ENCODE peak calls at places on chromosomes 3 and 15, in seven cellular contexts. C, V, A, U, Q, D and X are unnamed samples.

GRCh38 chr15:70770863-70771262 is 7.5 kb upstream of the UACA start:
- DNase-seq in C (no peak), V (no peak), A (no peak), U (no peak), Q (no peak), D (no peak), X (no peak)

GRCh38 chr3:127121850-127122249 is 71.1 kb upstream of the PRR23E start:
- DNase-seq in C (no peak), V (no peak), A (no peak), U (no peak), Q (no peak), D (no peak), X (no peak)

GRCh38 chr15:79184465-79184892 is 93.9 kb upstream of the RASGRF1 start:
- DNase-seq in C (peak), V (peak), A (peak), U (peak), Q (peak), D (peak), X (no peak)

GRCh38 chr3:116614795-116615362 is 94.7 kb upstream of the TUSC7 start:
- DNase-seq in C (no peak), V (peak), A (no peak), U (no peak), Q (no peak), D (no peak), X (no peak)

GRCh38 chr15:28904541-28905303 is 18.9 kb downstream of the APBA2 start:
- DNase-seq in C (no peak), V (no peak), A (no peak), U (no peak), Q (no peak), D (no peak), X (no peak)

GRCh38 chr3:127457746-127458145 is 132.8 kb downstream of the TPRA1 start:
- DNase-seq in C (peak), V (no peak), A (no peak), U (no peak), Q (no peak), D (no peak), X (no peak)

GRCh38 chr3:2923390-2923789 is 186.8 kb downstream of the IL5RA start:
- DNase-seq in C (no peak), V (no peak), A (no peak), U (no peak), Q (no peak), D (no peak), X (peak)

GRCh38 chr3:110734524-110734923 is 337.1 kb upstream of the NECTIN3 start:
- DNase-seq in C (no peak), V (no peak), A (no peak), U (no peak), Q (no peak), D (no peak), X (no peak)

GRCh38 chr3:98371186-98371585 is 17.5 kb downstream of the OR5K4 start:
- DNase-seq in C (no peak), V (no peak), A (no peak), U (no peak), Q (no peak), D (no peak), X (no peak)

GRCh38 chr3:193782280-193782654 is 189.3 kb downstream of the OPA1 start:
- DNase-seq in C (no peak), V (no peak), A (no peak), U (no peak), Q (no peak), D (no peak), X (peak)

GRCh38 chr15:41494190-41494921 is 682 bp downstream of the ITPKA start:
- DNase-seq in C (peak), V (no peak), A (peak), U (no peak), Q (no peak), D (no peak), X (no peak)

GRCh38 chr15:66105286-66105984 is 148.1 kb downstream of the MEGF11 start:
- DNase-seq in C (peak), V (no peak), A (peak), U (no peak), Q (no peak), D (no peak), X (no peak)

GRCh38 chr3:52998781-52999509 is 46.9 kb downstream of the SFMBT1 start:
- DNase-seq in C (no peak), V (no peak), A (no peak), U (no peak), Q (no peak), D (no peak), X (no peak)

GRCh38 chr15:36371509-36371908 is 207.9 kb upstream of the CDIN1 start:
- DNase-seq in C (no peak), V (no peak), A (no peak), U (no peak), Q (no peak), D (no peak), X (no peak)

GRCh38 chr3:179801263-179801662 is 148.4 kb downstream of the USP13 start:
- DNase-seq in C (no peak), V (peak), A (no peak), U (peak), Q (no peak), D (no peak), X (no peak)

GRCh38 chr15:58924326-58924725 is 9.2 kb downstream of the SLTM start:
- DNase-seq in C (no peak), V (peak), A (no peak), U (no peak), Q (no peak), D (no peak), X (no peak)

GRCh38 chr3:179726075-179726742 is 73.4 kb downstream of the USP13 start:
- DNase-seq in C (no peak), V (no peak), A (peak), U (no peak), Q (no peak), D (no peak), X (no peak)

GRCh38 chr15:64599716-64600115 is 139.3 kb downstream of the ZNF609 start:
- DNase-seq in C (no peak), V (peak), A (no peak), U (no peak), Q (no peak), D (no peak), X (no peak)

GRCh38 chr3:116135462-116135861 is 309.8 kb downstream of the LSAMP start:
- DNase-seq in C (no peak), V (peak), A (no peak), U (peak), Q (peak), D (no peak), X (peak)

GRCh38 chr15:91694131-91694828 is 159.2 kb upstream of the SLCO3A1 start:
- DNase-seq in C (no peak), V (peak), A (no peak), U (no peak), Q (peak), D (peak), X (peak)

GRCh38 chr3:114460459-114460858 is 166.6 kb downstream of the TIGIT start:
- DNase-seq in C (no peak), V (no peak), A (no peak), U (no peak), Q (no peak), D (no peak), X (no peak)

GRCh38 chr15:69624816-69625215 is 172.2 kb downstream of the RPLP1 start:
- DNase-seq in C (no peak), V (no peak), A (no peak), U (no peak), Q (no peak), D (no peak), X (no peak)

GRCh38 chr3:196708467-196708866 is 3.6 kb downstream of the CEP19 start:
- DNase-seq in C (no peak), V (no peak), A (no peak), U (no peak), Q (no peak), D (no peak), X (peak)

GRCh38 chr3:3080309-3080708 is 29.9 kb downstream of the IL5RA start:
- DNase-seq in C (no peak), V (no peak), A (no peak), U (no peak), Q (no peak), D (no peak), X (no peak)

GRCh38 chr15:33182278-33182905 is 12.1 kb downstream of the FMN1 start:
- DNase-seq in C (no peak), V (no peak), A (peak), U (no peak), Q (no peak), D (no peak), X (no peak)

GRCh38 chr3:21750291-21750690 is 719 bp downstream of the ZNF385D start:
- DNase-seq in C (no peak), V (no peak), A (no peak), U (peak), Q (no peak), D (no peak), X (no peak)

GRCh38 chr3:188711898-188712256 is 459.9 kb upstream of the TPRG1 start:
- DNase-seq in C (no peak), V (no peak), A (no peak), U (peak), Q (no peak), D (no peak), X (no peak)

GRCh38 chr3:147864754-147865354 is 455.7 kb downstream of the ZIC1 start:
- DNase-seq in C (no peak), V (no peak), A (no peak), U (no peak), Q (no peak), D (no peak), X (no peak)

GRCh38 chr15:90161946-90162345 is 39.2 kb upstream of the SEMA4B start:
- DNase-seq in C (no peak), V (no peak), A (no peak), U (no peak), Q (no peak), D (no peak), X (no peak)

GRCh38 chr15:79349526-79349925 is 38.6 kb downstream of the TMED3 start:
- DNase-seq in C (no peak), V (peak), A (peak), U (no peak), Q (no peak), D (no peak), X (no peak)

GRCh38 chr3:12751548-12751947 is 7.5 kb downstream of the TMEM40 start:
- DNase-seq in C (no peak), V (no peak), A (no peak), U (no peak), Q (no peak), D (no peak), X (no peak)

GRCh38 chr15:63335543-63336240 is 46.0 kb downstream of the CA12 start:
- DNase-seq in C (no peak), V (no peak), A (peak), U (no peak), Q (no peak), D (no peak), X (no peak)

GRCh38 chr15:83928392-83928734 is 274.4 kb downstream of the ADAMTSL3 start:
- DNase-seq in C (no peak), V (no peak), A (no peak), U (no peak), Q (no peak), D (no peak), X (no peak)

GRCh38 chr3:185399629-185400339 is 36.8 kb downstream of the MAP3K13 start:
- DNase-seq in C (no peak), V (no peak), A (no peak), U (no peak), Q (no peak), D (no peak), X (no peak)

GRCh38 chr3:104353951-104354350 is 1012.8 kb upstream of the ALCAM start:
- DNase-seq in C (no peak), V (no peak), A (no peak), U (no peak), Q (no peak), D (no peak), X (no peak)

GRCh38 chr3:135895106-135895733 is 70.3 kb upstream of the PPP2R3A start:
- DNase-seq in C (peak), V (peak), A (peak), U (peak), Q (peak), D (peak), X (no peak)

GRCh38 chr3:155560594-155560993 is 184.3 kb downstream of the PLCH1 start:
- DNase-seq in C (no peak), V (peak), A (no peak), U (no peak), Q (no peak), D (no peak), X (peak)

GRCh38 chr15:26632500-26632899 is 140.4 kb downstream of the GABRB3 start:
- DNase-seq in C (no peak), V (no peak), A (no peak), U (no peak), Q (no peak), D (no peak), X (no peak)

GRCh38 chr3:48345946-48346572 is 12.6 kb upstream of the SPINK8 start:
- DNase-seq in C (no peak), V (no peak), A (no peak), U (no peak), Q (no peak), D (no peak), X (no peak)

GRCh38 chr3:182979103-182979697 is 1.1 kb downstream of the DCUN1D1 start:
- DNase-seq in C (no peak), V (no peak), A (no peak), U (no peak), Q (no peak), D (no peak), X (no peak)

GRCh38 chr3:182979719-182980191 is 583 bp downstream of the DCUN1D1 start:
- DNase-seq in C (peak), V (no peak), A (peak), U (no peak), Q (no peak), D (no peak), X (no peak)

GRCh38 chr3:182980204-182981037 is at the start of gene DCUN1D1:
- DNase-seq in C (peak), V (peak), A (peak), U (peak), Q (peak), D (peak), X (peak)

GRCh38 chr3:182981038-182981380 is 671 bp upstream of the DCUN1D1 start:
- DNase-seq in C (no peak), V (no peak), A (no peak), U (no peak), Q (peak), D (no peak), X (no peak)

GRCh38 chr3:182978387-182978786 is 2.0 kb downstream of the DCUN1D1 start:
- DNase-seq in C (no peak), V (no peak), A (no peak), U (no peak), Q (no peak), D (no peak), X (no peak)
- H3K4me3 ChIP-seq in C (no peak), V (peak), A (no peak), U (no peak), Q (peak), D (no peak), X (no peak)

DNA sequence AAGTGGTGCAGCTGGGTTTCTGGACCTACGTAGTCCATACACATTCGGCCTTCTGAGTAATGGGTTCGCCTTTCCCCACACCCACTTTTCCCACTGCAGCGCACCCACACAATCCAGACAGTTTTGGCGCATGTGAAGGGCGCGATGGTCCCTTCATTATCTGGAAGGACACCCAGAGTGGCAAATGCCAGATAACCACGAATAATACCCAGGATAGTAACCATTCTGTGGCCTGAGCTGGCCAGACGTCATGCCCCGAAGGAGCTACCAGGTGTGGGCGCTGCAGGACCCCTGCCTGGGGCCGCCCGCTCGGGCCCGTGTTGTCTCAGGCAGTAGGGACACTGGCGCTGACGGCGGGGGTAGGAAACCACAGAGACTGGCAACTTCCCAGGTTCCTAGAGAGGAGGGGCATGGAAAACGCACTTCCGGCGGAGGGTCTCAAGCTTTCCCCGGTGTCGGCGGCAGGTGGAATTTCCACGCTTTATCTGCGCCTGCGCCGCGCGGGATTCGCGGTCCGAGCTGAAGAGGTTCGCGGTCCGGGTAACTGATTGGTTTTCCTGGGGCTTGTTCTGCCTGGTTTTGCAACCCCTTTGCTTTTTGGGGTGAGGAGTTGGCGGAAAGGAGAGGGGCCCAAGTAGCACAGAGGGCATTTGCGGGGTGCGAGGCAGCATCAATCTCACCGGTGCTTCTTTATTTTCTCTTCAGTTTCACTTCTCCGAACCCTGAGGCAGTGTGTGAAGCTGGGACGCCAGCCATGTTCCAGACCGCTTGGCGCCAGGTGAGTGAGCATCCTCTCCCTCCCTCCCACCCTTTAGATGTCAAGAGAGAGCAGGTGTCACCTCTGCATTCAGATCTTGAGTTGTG is at the start of gene ZNF620:
- DNase-seq in C (peak), V (peak), A (peak), U (peak), Q (peak), D (peak), X (peak)
- TF ChIP-seq CTCF in C (peak), V (peak), A (peak), U (peak), Q (peak), D (no peak), X (peak)

DNA sequence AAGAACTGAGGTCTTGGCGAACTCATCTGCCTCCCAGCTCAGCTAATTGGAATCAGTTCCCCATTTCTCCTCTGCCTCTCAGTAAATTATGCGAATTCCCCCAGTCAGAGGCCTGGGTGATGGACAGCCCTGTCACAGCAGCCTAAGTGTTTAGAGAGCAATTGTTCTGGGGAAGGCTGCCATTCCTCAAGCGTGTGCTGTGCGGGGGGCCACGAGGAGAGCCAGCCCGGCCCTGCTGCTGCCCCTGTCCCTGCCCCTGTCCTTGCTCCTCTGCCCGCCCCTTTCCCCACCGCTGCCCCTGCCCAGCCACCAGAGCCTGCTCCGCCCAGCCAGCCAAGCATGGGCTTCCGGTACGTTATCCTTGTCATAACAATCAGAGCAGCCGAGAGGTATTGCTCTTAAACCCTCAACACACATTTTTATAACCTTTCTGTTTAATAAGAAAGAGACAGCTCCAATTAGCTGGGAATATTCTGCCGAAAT is 12.2 kb upstream of the CACNA2D2 start:
- DNase-seq in C (no peak), V (no peak), A (peak), U (peak), Q (peak), D (no peak), X (no peak)
- H3K4me3 ChIP-seq in C (no peak), V (no peak), A (peak), U (no peak), Q (peak), D (no peak), X (no peak)

DNA sequence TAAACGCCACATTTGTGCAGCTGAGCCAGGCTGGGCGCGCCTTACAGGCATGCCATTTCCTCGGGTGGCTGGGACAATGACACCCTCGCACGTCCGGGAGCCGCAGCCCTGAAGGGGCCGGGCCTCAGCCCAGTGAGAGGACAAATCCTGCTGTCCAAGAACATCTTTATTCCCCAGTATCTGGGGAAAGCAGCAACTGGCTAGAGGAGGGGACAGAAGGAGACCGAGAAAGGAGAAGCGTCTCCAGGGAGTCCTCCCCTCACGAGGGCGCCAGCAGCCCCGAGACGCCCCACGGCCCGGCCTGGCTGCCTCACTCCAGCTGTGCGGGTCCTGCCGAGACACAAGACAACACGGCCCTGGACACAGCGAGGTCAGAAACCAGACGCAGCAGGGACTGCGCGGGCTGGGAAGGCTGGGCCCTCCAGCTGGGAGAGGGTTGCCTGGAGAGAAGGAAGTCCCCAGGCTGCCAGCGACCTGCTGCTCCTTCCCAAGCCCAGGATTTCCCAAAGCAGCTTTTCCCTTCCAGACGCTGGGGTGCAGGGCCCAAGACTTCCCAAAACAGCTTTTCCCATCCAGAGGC is 130.2 kb downstream of the CHSY1 start:
- DNase-seq in C (peak), V (peak), A (peak), U (peak), Q (peak), D (peak), X (no peak)
- TF ChIP-seq CTCF in C (peak), V (peak), A (peak), U (peak), Q (peak), D (no peak), X (peak)

GRCh38 chr3:45027406-45027805 is 1.3 kb downstream of the CLEC3B start:
- DNase-seq in C (no peak), V (no peak), A (no peak), U (no peak), Q (no peak), D (no peak), X (no peak)

GRCh38 chr3:45031531-45031930 is 5.4 kb downstream of the CLEC3B start:
- DNase-seq in C (no peak), V (no peak), A (no peak), U (no peak), Q (no peak), D (no peak), X (no peak)

GRCh38 chr3:45026957-45027356 is 854 bp downstream of the CLEC3B start:
- DNase-seq in C (no peak), V (peak), A (no peak), U (peak), Q (peak), D (peak), X (no peak)

GRCh38 chr3:45029661-45030060 is 3.6 kb downstream of the CLEC3B start:
- DNase-seq in C (no peak), V (peak), A (no peak), U (peak), Q (no peak), D (no peak), X (no peak)

GRCh38 chr3:45029216-45029615 is 3.1 kb downstream of the CLEC3B start:
- DNase-seq in C (no peak), V (no peak), A (no peak), U (no peak), Q (no peak), D (no peak), X (no peak)
- H3K4me3 ChIP-seq in C (no peak), V (no peak), A (no peak), U (no peak), Q (peak), D (no peak), X (no peak)

GRCh38 chr3:107752202-107752990 is 229.6 kb downstream of the BBX start:
- DNase-seq in C (no peak), V (peak), A (peak), U (peak), Q (no peak), D (no peak), X (no peak)
- TF ChIP-seq CTCF in C (peak), V (peak), A (peak), U (peak), Q (peak), D (no peak), X (peak)

DNA sequence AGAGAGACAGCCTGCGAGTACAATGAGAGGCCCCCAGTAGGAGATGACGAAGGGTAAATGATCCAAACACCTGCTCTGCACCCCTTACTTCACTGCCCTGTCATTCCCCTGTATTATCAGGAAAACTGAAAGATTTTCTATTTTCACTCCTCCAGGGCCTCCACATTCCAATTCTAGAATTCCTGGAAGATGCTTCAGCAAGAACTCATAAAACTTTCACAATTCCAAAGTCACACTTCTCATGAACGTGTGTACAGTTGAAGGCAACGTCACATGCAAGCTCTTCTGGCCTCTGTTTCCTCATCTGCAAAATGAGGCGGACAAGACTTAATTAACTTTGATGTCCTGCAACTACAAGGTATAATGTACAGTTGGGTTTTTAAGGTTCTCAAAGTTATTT is 62.8 kb upstream of the SPATA12 start:
- DNase-seq in C (no peak), V (peak), A (no peak), U (no peak), Q (no peak), D (no peak), X (no peak)
- H3K4me3 ChIP-seq in C (no peak), V (no peak), A (no peak), U (no peak), Q (no peak), D (no peak), X (no peak)